ENCODE peak calls at places on chromosomes 11 and 22, in six cellular contexts. U is fibroblast of mammary gland; C is small intestine; Q is stimulated activated CD4-positive, alpha-beta T cell treated with anti-CD3 and anti-CD28 coated beads, Interleukin-2, amount 100 ng/mL, for 48 hours; K is H9; X is MCF 10A. H is an unnamed sample.

GRCh38 chr11:72824811-72825505 is 10.7 kb downstream of the ATG16L2 start:
- DNase-seq in K (no peak), C (no peak), X (no peak), Q (no peak), U (no peak), H (no peak)

GRCh38 chr11:1271927-1272326 is 37.5 kb downstream of the TOLLIP start:
- DNase-seq in X (no peak), K (no peak), U (no peak), C (no peak), Q (no peak), H (no peak)

GRCh38 chr22:45212306-45212709 is 28.4 kb downstream of the KIAA0930 start:
- DNase-seq in K (no peak), U (peak), X (peak), Q (no peak), C (no peak), H (peak)

GRCh38 chr22:50674127-50674493 is 1.5 kb downstream of the SHANK3 start:
- DNase-seq in Q (no peak), U (no peak), X (no peak), K (no peak), C (no peak), H (no peak)

GRCh38 chr11:86047275-86047991 is 21.5 kb downstream of the PICALM start:
- DNase-seq in X (peak), U (peak), C (no peak), Q (no peak), K (no peak), H (peak)

GRCh38 chr11:76169473-76169881 is 36.8 kb downstream of the WNT11 start:
- DNase-seq in K (no peak), U (no peak), C (no peak), X (no peak), Q (no peak), H (no peak)

GRCh38 chr11:117511483-117511934 is 183.9 kb downstream of the CEP164 start:
- DNase-seq in Q (no peak), U (no peak), K (no peak), X (no peak), C (no peak), H (no peak)

GRCh38 chr11:558503-558902 is 2.0 kb downstream of the LMNTD2 start:
- DNase-seq in U (no peak), K (no peak), X (no peak), C (no peak), Q (no peak), H (no peak)

GRCh38 chr11:11701070-11701469 is 79.3 kb upstream of the GALNT18 start:
- DNase-seq in C (no peak), U (peak), K (no peak), Q (no peak), X (peak), H (peak)

GRCh38 chr22:35220221-35220620 is 37.1 kb upstream of the HMGXB4 start:
- DNase-seq in C (no peak), Q (no peak), K (no peak), U (no peak), X (no peak), H (no peak)

GRCh38 chr22:35601743-35602633 is 15.1 kb downstream of the MB start:
- DNase-seq in K (no peak), Q (no peak), C (no peak), U (peak), X (peak), H (peak)

GRCh38 chr11:117226388-117227385 is 5.2 kb downstream of the PCSK7 start:
- DNase-seq in C (peak), Q (peak), U (peak), K (peak), X (peak), H (peak)

GRCh38 chr11:120566176-120566575 is 54.6 kb downstream of the GRIK4 start:
- DNase-seq in C (no peak), K (peak), X (peak), Q (no peak), U (no peak), H (peak)

GRCh38 chr11:33344611-33345010 is 87.4 kb downstream of the HIPK3 start:
- DNase-seq in Q (no peak), X (no peak), K (no peak), C (no peak), U (peak), H (no peak)

GRCh38 chr11:58061813-58062212 is 31.1 kb downstream of the OR6Q1 start:
- DNase-seq in U (peak), K (no peak), Q (no peak), C (no peak), X (peak), H (peak)

GRCh38 chr11:117998664-117999353 is 12.6 kb downstream of the IL10RA start:
- DNase-seq in Q (no peak), C (no peak), K (no peak), X (no peak), U (no peak), H (no peak)

GRCh38 chr11:64894070-64894811 is 15.8 kb upstream of the EHD1 start:
- DNase-seq in K (peak), U (peak), C (peak), X (peak), Q (peak), H (peak)

GRCh38 chr11:97525273-97525672 is 1135.5 kb downstream of the JRKL start:
- DNase-seq in C (no peak), Q (no peak), K (no peak), X (no peak), U (no peak), H (no peak)

GRCh38 chr11:86174101-86175046 is 70.2 kb upstream of the EED start:
- DNase-seq in X (peak), Q (no peak), C (peak), K (no peak), U (peak), H (peak)

GRCh38 chr22:19889951-19890350 is 35.3 kb upstream of the GNB1L start:
- DNase-seq in K (no peak), Q (no peak), X (no peak), C (no peak), U (no peak), H (no peak)

GRCh38 chr11:723120-723883 is 17.3 kb downstream of the EPS8L2 start:
- DNase-seq in X (peak), Q (no peak), U (peak), K (peak), C (peak), H (peak)

H was measured in mammary epithelial cell.